ENCODE peak calls at places on chromosomes 7 and 10, in five cellular contexts. I is fibroblast of villous mesenchyme, P is testis, J is fibroblast of lung, H is astrocyte of the cerebellum. F is an unnamed sample.

GRCh38 chr10:125419831-125420230 is 259.5 kb upstream of the CTBP2 start:
- DNase-seq in J (no peak), P (no peak), I (no peak), H (no peak), F (no peak)

GRCh38 chr10:35126062-35126529 is 550 bp upstream of the CREM start:
- DNase-seq in H (no peak), J (peak), I (no peak), P (no peak), F (no peak)

GRCh38 chr10:131928248-131929095 is 27.7 kb downstream of the PPP2R2D start:
- DNase-seq in H (no peak), J (peak), I (peak), P (no peak), F (no peak)

GRCh38 chr7:148163246-148163645 is 427.3 kb upstream of the C7orf33 start:
- DNase-seq in P (no peak), I (no peak), H (no peak), J (no peak), F (no peak)

GRCh38 chr7:26328498-26329390 is 37.1 kb downstream of the SNX10 start:
- DNase-seq in I (no peak), H (no peak), P (no peak), J (no peak), F (no peak)

GRCh38 chr7:2573747-2574146 is 15.0 kb downstream of the IQCE start:
- DNase-seq in I (no peak), H (no peak), P (no peak), J (no peak), F (no peak)

GRCh38 chr7:151694828-151695580 is 175.3 kb upstream of the RHEB start:
- DNase-seq in H (no peak), P (no peak), J (no peak), I (no peak), F (no peak)

GRCh38 chr10:122571892-122572291 is 11.3 kb downstream of the DMBT1 start:
- DNase-seq in H (no peak), P (no peak), J (no peak), I (no peak), F (no peak)

GRCh38 chr10:72340510-72340895 is 14.2 kb downstream of the DNAJB12 start:
- DNase-seq in H (no peak), J (no peak), I (peak), P (peak), F (peak)

GRCh38 chr7:66344166-66344565 is 139.0 kb downstream of the TPST1 start:
- DNase-seq in H (no peak), I (peak), J (peak), P (no peak), F (no peak)

GRCh38 chr7:138865843-138866242 is 67.8 kb upstream of the ATP6V0A4 start:
- DNase-seq in I (no peak), P (no peak), J (no peak), H (no peak), F (peak)

GRCh38 chr10:85008493-85009181 is 680.2 kb downstream of the CCSER2 start:
- DNase-seq in J (no peak), I (no peak), P (no peak), H (no peak), F (peak)

GRCh38 chr7:22241805-22242390 is 115.1 kb downstream of the RAPGEF5 start:
- DNase-seq in P (no peak), J (no peak), H (no peak), I (no peak), F (no peak)

GRCh38 chr10:88456730-88457129 is 126.4 kb downstream of the RNLS start:
- DNase-seq in I (peak), H (peak), P (no peak), J (peak), F (no peak)

GRCh38 chr10:122515588-122516231 is 44.8 kb upstream of the DMBT1 start:
- DNase-seq in H (no peak), J (peak), I (peak), P (no peak), F (no peak)

GRCh38 chr7:127437241-127437640 is 44.7 kb upstream of the ZNF800 start:
- DNase-seq in H (no peak), J (no peak), P (no peak), I (no peak), F (no peak)

GRCh38 chr7:152366662-152367061 is 69.1 kb downstream of the KMT2C start:
- DNase-seq in J (peak), P (peak), H (no peak), I (peak), F (no peak)

GRCh38 chr10:89002234-89002978 is 11.8 kb downstream of the FAS start:
- DNase-seq in I (no peak), J (no peak), H (no peak), P (no peak), F (no peak)

GRCh38 chr7:35714407-35714806 is 19.5 kb upstream of the HERPUD2 start:
- DNase-seq in H (no peak), J (no peak), I (no peak), P (no peak), F (no peak)

GRCh38 chr7:41096921-41097320 is 606.0 kb downstream of the INHBA start:
- DNase-seq in J (peak), P (no peak), I (peak), H (peak), F (no peak)

GRCh38 chr10:45376364-45376801 is 2.4 kb downstream of the ALOX5 start:
- DNase-seq in H (no peak), P (no peak), I (no peak), J (no peak), F (no peak)

GRCh38 chr10:1380075-1380793 is 324.0 kb downstream of the WDR37 start:
- DNase-seq in P (peak), H (no peak), J (no peak), I (no peak), F (no peak)

GRCh38 chr10:112137381-112137987 is 46.1 kb downstream of the GPAM start:
- DNase-seq in P (peak), J (peak), I (peak), H (peak), F (peak)

GRCh38 chr7:2811476-2812118 is 32.5 kb downstream of the GNA12 start:
- DNase-seq in J (peak), H (no peak), I (peak), P (peak), F (no peak)

GRCh38 chr10:50470345-50470744 is 153.4 kb downstream of the SGMS1 start:
- DNase-seq in H (no peak), P (no peak), I (no peak), J (peak), F (no peak)

GRCh38 chr10:37685741-37686683 is 171.4 kb downstream of the ZNF248 start:
- DNase-seq in P (no peak), H (no peak), I (no peak), J (no peak), F (no peak)

GRCh38 chr10:121926669-121927360 is 1.0 kb downstream of the ATE1 start:
- DNase-seq in P (no peak), I (peak), H (no peak), J (peak), F (no peak)

GRCh38 chr7:50782376-50783208 is at the start of gene GRB10:
- DNase-seq in H (no peak), I (peak), P (peak), J (peak), F (no peak)

GRCh38 chr10:125985557-125986246 is 89.3 kb downstream of the FANK1 start:
- DNase-seq in J (peak), I (no peak), H (no peak), P (no peak), F (no peak)

DNA sequence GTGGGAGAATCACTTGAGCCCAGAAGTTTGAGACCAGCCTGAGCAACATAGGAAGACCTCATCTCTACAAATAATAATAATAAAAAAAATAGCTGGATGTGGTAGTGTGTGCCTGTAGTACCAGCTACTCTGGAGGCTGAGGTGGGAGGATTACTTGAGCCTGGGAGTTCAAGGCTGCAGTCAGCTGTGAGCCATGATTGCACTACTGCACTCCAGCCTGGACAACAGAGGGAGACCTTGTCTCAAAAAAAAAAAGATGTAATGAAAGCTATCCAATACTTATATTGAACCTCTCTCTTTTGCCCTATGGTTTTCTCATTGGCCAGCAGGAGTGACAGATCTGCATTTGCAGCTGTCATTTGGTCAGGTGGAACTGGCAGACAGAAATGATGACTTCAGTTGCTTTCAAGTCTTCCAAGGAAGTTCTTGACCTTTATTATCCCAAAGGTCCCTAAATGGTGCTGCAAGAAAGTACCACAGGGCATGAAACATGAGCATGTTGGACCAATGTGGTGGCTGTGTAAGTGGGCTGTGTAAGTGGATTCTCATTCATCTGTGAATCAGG is 99.4 kb downstream of the CALD1 start:
- DNase-seq in I (no peak), H (no peak), J (no peak), P (no peak), F (no peak)
- TF ChIP-seq CTCF in I (no peak), H (no peak), J (no peak), P (no peak), F (no peak)

GRCh38 chr10:3655528-3655927 is 129.5 kb downstream of the KLF6 start:
- DNase-seq in H (no peak), P (no peak), J (no peak), I (no peak), F (no peak)
- H3K4me3 ChIP-seq in H (no peak), P (no peak), J (no peak), I (no peak), F (no peak)

GRCh38 chr7:129781856-129782256 is 170.3 kb downstream of the NRF1 start:
- DNase-seq in I (no peak), P (no peak), H (no peak), J (no peak), F (peak)
- TF ChIP-seq CTCF in I (no peak), P (no peak), H (no peak), J (no peak), F (no peak)

GRCh38 chr7:4883352-4884144 is at the start of gene RADIL:
- DNase-seq in I (peak), P (peak), H (peak), J (peak), F (peak)
- H3K4me3 ChIP-seq in I (peak), P (peak), H (peak), J (peak), F (peak)

DNA sequence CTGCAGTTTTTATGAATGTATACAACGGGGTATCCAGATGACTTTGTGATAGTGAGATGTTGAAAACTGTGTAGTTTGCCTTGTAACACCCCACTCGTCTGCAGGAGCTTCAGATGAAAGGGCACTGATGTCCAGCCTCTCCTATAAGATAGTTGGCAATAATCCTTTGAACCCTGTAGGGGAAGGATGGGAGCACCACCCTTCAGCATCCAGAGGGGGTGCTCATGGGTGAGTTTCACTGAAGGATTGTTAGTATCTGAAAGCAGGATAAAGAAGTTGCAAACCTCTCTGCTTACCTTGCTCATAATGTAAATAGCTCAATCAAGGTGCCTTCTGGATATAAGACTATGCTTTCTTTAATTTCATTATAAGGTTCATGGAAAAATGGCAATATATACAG is 201.5 kb downstream of the TMEM178B start:
- DNase-seq in H (no peak), I (no peak), J (no peak), P (no peak), F (no peak)
- TF ChIP-seq CTCF in H (no peak), I (no peak), J (no peak), P (no peak), F (no peak)

GRCh38 chr7:90210475-90210874 is 1.1 kb upstream of the STEAP2 start:
- DNase-seq in I (no peak), J (no peak), P (no peak), H (no peak), F (no peak)
- H3K4me3 ChIP-seq in I (no peak), J (peak), P (peak), H (no peak), F (no peak)

DNA sequence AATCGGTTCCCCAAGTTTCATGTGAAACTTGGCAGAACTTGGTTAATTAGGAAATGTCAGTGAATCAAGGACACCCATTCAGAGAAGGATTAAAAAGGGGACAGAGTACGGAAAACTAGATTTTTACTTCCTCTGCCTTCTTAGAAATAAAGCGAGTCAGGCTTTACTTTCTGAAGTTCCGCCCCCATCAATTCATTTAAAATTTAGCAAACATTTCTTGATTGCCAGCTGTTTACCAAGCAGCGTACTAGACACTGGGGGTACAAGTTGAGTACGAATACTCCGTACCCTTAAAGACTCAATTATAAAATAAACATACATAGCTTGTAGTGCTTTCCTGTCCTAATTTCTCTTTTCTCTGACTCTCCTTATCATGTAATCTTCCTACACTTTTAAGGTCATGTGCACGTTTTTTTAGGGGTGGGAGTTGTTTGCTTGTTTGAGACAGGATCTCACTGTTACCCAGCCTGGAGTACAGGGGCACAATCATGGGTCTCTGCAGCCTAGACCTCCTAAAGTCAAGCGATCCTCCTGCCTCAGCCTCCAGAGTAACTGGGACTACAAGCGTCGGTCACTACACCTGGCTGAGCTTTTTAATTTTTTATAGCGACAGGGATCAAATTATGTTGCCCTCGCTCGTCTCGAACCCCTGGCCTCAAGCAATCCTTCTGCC is 704 bp upstream of the ABI1 start:
- DNase-seq in P (no peak), H (no peak), I (no peak), J (no peak), F (no peak)
- TF ChIP-seq CTCF in P (peak), H (no peak), I (no peak), J (no peak), F (no peak)